ENCODE peak calls at places on chromosomes 5 and 9, in six cellular contexts. X is mucosa of descending colon, P is AG04450, Z is T-helper 17 cell, O is HEK293T, E is frontal cortex. Q is an unnamed sample.

GRCh38 chr9:119117409-119117808 is 251.8 kb downstream of the BRINP1 start:
- DNase-seq in X (no peak), O (no peak), P (no peak), Z (no peak), E (no peak), Q (no peak)

GRCh38 chr9:116756995-116757394 is 69.9 kb downstream of the TRIM32 start:
- DNase-seq in P (no peak), E (no peak), O (no peak), X (no peak), Z (no peak), Q (no peak)

GRCh38 chr5:36200513-36200912 is 41.2 kb downstream of the NADK2 start:
- DNase-seq in P (no peak), E (no peak), O (no peak), X (no peak), Z (no peak), Q (no peak)

GRCh38 chr5:136055612-136056302 is 27.0 kb downstream of the TGFBI start:
- DNase-seq in X (no peak), O (no peak), Z (no peak), E (no peak), P (no peak), Q (no peak)

GRCh38 chr9:114218264-114219120 is 63.2 kb downstream of the COL27A1 start:
- DNase-seq in X (no peak), O (no peak), P (no peak), Z (no peak), E (no peak), Q (no peak)

GRCh38 chr5:33737697-33738096 is 154.1 kb downstream of the ADAMTS12 start:
- DNase-seq in Z (no peak), P (no peak), E (no peak), O (no peak), X (no peak), Q (no peak)

GRCh38 chr5:146188358-146188757 is 5.9 kb upstream of the LARS1 start:
- DNase-seq in Z (no peak), X (no peak), O (no peak), E (no peak), P (peak; percentile 21), Q (no peak)

GRCh38 chr5:40607202-40607601 is 72.5 kb upstream of the PTGER4 start:
- DNase-seq in X (no peak), P (no peak), Z (no peak), E (no peak), O (no peak), Q (no peak)

GRCh38 chr5:179323026-179323571 is 22.2 kb downstream of the ADAMTS2 start:
- DNase-seq in P (no peak), Z (no peak), E (no peak), O (no peak), X (no peak), Q (no peak)

GRCh38 chr5:132737982-132738770 is 830 bp upstream of the KIF3A start:
- DNase-seq in Z (no peak), E (no peak), O (no peak), X (no peak), P (no peak), Q (no peak)

GRCh38 chr9:129414377-129415021 is 206.4 kb downstream of the C9orf50 start:
- DNase-seq in E (no peak), X (peak; percentile 57), O (no peak), Z (peak; percentile 27), P (no peak), Q (no peak)

GRCh38 chr9:136587145-136587943 is 41.5 kb upstream of the NOTCH1 start:
- DNase-seq in E (no peak), Z (no peak), P (no peak), O (no peak), X (peak; percentile 69), Q (peak; percentile 55)

GRCh38 chr9:120729796-120730195 is 15.5 kb upstream of the MEGF9 start:
- DNase-seq in Z (no peak), X (no peak), O (no peak), P (no peak), E (no peak), Q (no peak)

GRCh38 chr9:33381231-33381791 is 21.1 kb downstream of the AQP7 start:
- DNase-seq in X (no peak), O (no peak), E (no peak), Z (no peak), P (no peak), Q (no peak)

GRCh38 chr5:170159947-170160346 is 54.2 kb downstream of the FOXI1 start:
- DNase-seq in X (no peak), Z (no peak), P (no peak), E (no peak), O (no peak), Q (no peak)

GRCh38 chr9:134057311-134057665 is 10.5 kb downstream of the BRD3 start:
- DNase-seq in O (no peak), E (no peak), Z (no peak), X (no peak), P (no peak), Q (no peak)

GRCh38 chr9:97528529-97529230 is 27.2 kb downstream of the TMOD1 start:
- DNase-seq in O (no peak), P (no peak), Z (no peak), E (no peak), X (no peak), Q (no peak)

GRCh38 chr5:142611154-142611553 is 74.7 kb downstream of the FGF1 start:
- DNase-seq in P (peak; percentile 30), X (peak; percentile 86), O (peak; percentile 75), Z (peak; percentile 27), E (peak; percentile 12), Q (no peak)

GRCh38 chr9:3750311-3750710 is 224.5 kb upstream of the RFX3 start:
- DNase-seq in O (no peak), Z (no peak), X (no peak), E (no peak), P (no peak), Q (no peak)

GRCh38 chr9:137396227-137396626 is 26.7 kb downstream of the EXD3 start:
- DNase-seq in P (peak; percentile 72), Z (no peak), E (no peak), O (no peak), X (no peak), Q (peak; percentile 26)

GRCh38 chr5:103804714-103805113 is 242.1 kb upstream of the NUDT12 start:
- DNase-seq in E (no peak), O (no peak), Z (no peak), P (no peak), X (no peak), Q (no peak)

GRCh38 chr9:33248606-33249005 is 8.6 kb downstream of the SPINK4 start:
- DNase-seq in E (no peak), Z (no peak), P (no peak), O (no peak), X (no peak), Q (no peak)

GRCh38 chr9:134483361-134484184 is 157.3 kb downstream of the RXRA start:
- DNase-seq in X (no peak), O (no peak), E (no peak), P (no peak), Z (no peak), Q (no peak)

GRCh38 chr5:146873186-146873917 is 5.2 kb downstream of the PPP2R2B start:
- DNase-seq in P (no peak), Z (no peak), E (no peak), X (no peak), O (no peak), Q (no peak)

GRCh38 chr5:83789376-83789775 is 68.7 kb upstream of the HAPLN1 start:
- DNase-seq in P (no peak), Z (no peak), O (no peak), X (no peak), E (no peak), Q (no peak)

GRCh38 chr9:133090187-133090586 is 28.4 kb downstream of the CEL start:
- DNase-seq in O (no peak), E (no peak), Z (no peak), P (no peak), X (no peak), Q (no peak)

GRCh38 chr5:151072234-151073025 is 8.4 kb downstream of the TNIP1 start:
- DNase-seq in X (no peak), E (no peak), Z (no peak), O (no peak), P (no peak), Q (no peak)

GRCh38 chr5:126855266-126855665 is 78.3 kb downstream of the LMNB1 start:
- DNase-seq in O (no peak), Z (no peak), X (no peak), E (no peak), P (no peak), Q (no peak)

GRCh38 chr5:7396169-7397004 is 449 bp downstream of the ADCY2 start:
- DNase-seq in P (no peak), Z (no peak), E (no peak), X (no peak), O (peak; percentile 18), Q (no peak)

GRCh38 chr5:115840825-115841224 is 540 bp downstream of the ATG12 start:
- DNase-seq in O (no peak), X (no peak), P (no peak), E (no peak), Z (no peak), Q (no peak)

GRCh38 chr9:134328841-134329575 is 2.8 kb downstream of the RXRA start:
- DNase-seq in X (peak; percentile 76), P (no peak), O (no peak), Z (no peak), E (no peak), Q (no peak)

GRCh38 chr5:18394154-18394804 is 760.0 kb downstream of the TAF11L14 start:
- DNase-seq in E (peak; percentile 43), P (no peak), Z (no peak), X (peak; percentile 69), O (peak; percentile 37), Q (no peak)

GRCh38 chr9:85521331-85522197 is 220.2 kb downstream of the AGTPBP1 start:
- DNase-seq in E (no peak), P (no peak), X (no peak), Z (no peak), O (no peak), Q (no peak)

GRCh38 chr9:121278535-121279169 is 10.7 kb downstream of the GSN start:
- DNase-seq in E (no peak), O (peak; percentile 71), P (peak; percentile 97), X (peak; percentile 84), Z (no peak), Q (peak; percentile 85)